ENCODE peak calls at places on chromosome 10, in eight cellular contexts. K is stimulated activated CD4-positive, alpha-beta T cell treated with anti-CD3 and anti-CD28 coated beads, Interleukin-4, amount 100 ng/mL, for 48 hours; U is left colon; S is AG10803; D is Peyer's patch; Y is ovary; B is mucosa of gallbladder; T is activated CD4-positive, alpha-beta T cell treated with anti-CD3 and anti-CD28 coated beads for 24 hours. V is an unnamed sample.

GRCh38 chr10:14625210-14625621 is 149.5 kb downstream of the FAM107B start:
- DNase-seq in T (no peak), S (no peak), D (no peak), K (no peak), U (no peak), B (no peak), Y (no peak), V (no peak)

GRCh38 chr10:96339956-96340904 is 18.6 kb downstream of the OPALIN start:
- DNase-seq in K (peak), U (peak), S (peak), Y (peak), T (peak), D (peak), B (peak), V (peak)

GRCh38 chr10:102713483-102713813 is 749 bp downstream of the ARL3 start:
- DNase-seq in Y (no peak), B (no peak), D (no peak), U (no peak), S (peak), T (peak), K (peak), V (no peak)

GRCh38 chr10:125148021-125148439 is 12.3 kb downstream of the CTBP2 start:
- DNase-seq in U (no peak), D (peak), B (no peak), Y (peak), S (peak), K (no peak), T (no peak), V (no peak)

GRCh38 chr10:97411411-97411810 is 10.3 kb upstream of the RRP12 start:
- DNase-seq in T (no peak), Y (no peak), K (no peak), U (no peak), D (no peak), S (no peak), B (no peak), V (no peak)

GRCh38 chr10:7819126-7819470 is 793 bp downstream of the TAF3 start:
- DNase-seq in S (peak), T (peak), Y (no peak), U (peak), D (peak), K (peak), B (peak), V (peak)

GRCh38 chr10:78416031-78416800 is 382.6 kb downstream of the RPS24 start:
- DNase-seq in T (no peak), B (no peak), K (no peak), D (peak), S (peak), Y (no peak), U (no peak), V (no peak)

GRCh38 chr10:44998146-44998631 is 2.5 kb upstream of the ZNF22 start:
- DNase-seq in U (no peak), B (no peak), T (no peak), S (no peak), D (no peak), K (no peak), Y (peak), V (no peak)

GRCh38 chr10:47062801-47063200 is 151.6 kb downstream of the PTPN20 start:
- DNase-seq in D (no peak), K (no peak), Y (no peak), B (no peak), T (no peak), S (peak), U (no peak), V (no peak)

GRCh38 chr10:110415809-110416208 is 81.9 kb upstream of the DUSP5 start:
- DNase-seq in S (no peak), U (no peak), Y (no peak), K (no peak), B (no peak), T (no peak), D (no peak), V (no peak)

GRCh38 chr10:46560952-46561351 is 4.5 kb upstream of the GPRIN2 start:
- DNase-seq in U (no peak), S (no peak), Y (no peak), D (no peak), T (no peak), B (no peak), K (no peak), V (no peak)

GRCh38 chr10:122421747-122422146 is 32.7 kb upstream of the ARMS2 start:
- DNase-seq in U (no peak), Y (no peak), T (no peak), K (no peak), S (peak), B (no peak), D (no peak), V (no peak)

GRCh38 chr10:47402681-47403301 is 18.7 kb upstream of the ZNF488 start:
- DNase-seq in U (peak), T (no peak), D (peak), K (no peak), S (peak), B (peak), Y (peak), V (no peak)

GRCh38 chr10:110358278-110358677 is 53.6 kb upstream of the SMNDC1 start:
- DNase-seq in B (no peak), T (no peak), S (no peak), K (no peak), D (peak), Y (no peak), U (no peak), V (no peak)

GRCh38 chr10:130871406-130871805 is 440.1 kb downstream of the TCERG1L start:
- DNase-seq in Y (no peak), U (no peak), T (no peak), K (no peak), D (no peak), B (no peak), S (no peak), V (no peak)

GRCh38 chr10:124174071-124174566 is 80.7 kb upstream of the CHST15 start:
- DNase-seq in D (peak), U (peak), B (no peak), K (no peak), T (no peak), S (no peak), Y (no peak), V (no peak)

GRCh38 chr10:72761498-72761897 is 69.6 kb downstream of the MCU start:
- DNase-seq in S (no peak), K (no peak), Y (no peak), B (no peak), T (no peak), U (no peak), D (no peak), V (no peak)

GRCh38 chr10:85594239-85594638 is 772.4 kb downstream of the GRID1 start:
- DNase-seq in K (no peak), S (no peak), B (no peak), Y (no peak), T (no peak), D (no peak), U (no peak), V (no peak)

GRCh38 chr10:112278871-112279270 is 4.3 kb upstream of the TECTB start:
- DNase-seq in T (no peak), U (no peak), Y (no peak), D (no peak), S (no peak), K (no peak), B (no peak), V (peak)

GRCh38 chr10:7768417-7768816 is 19.4 kb downstream of the KIN start:
- DNase-seq in D (no peak), B (no peak), K (no peak), S (no peak), U (no peak), Y (no peak), T (no peak), V (no peak)

GRCh38 chr10:17643339-17643754 is 604 bp upstream of the STAM start:
- DNase-seq in S (peak), K (peak), T (no peak), U (peak), B (peak), Y (no peak), D (peak), V (no peak)

GRCh38 chr10:72694476-72695369 is 2.8 kb downstream of the MCU start:
- DNase-seq in Y (no peak), U (no peak), K (no peak), B (peak), S (peak), T (no peak), D (no peak), V (peak)